ENCODE peak calls at places on chromosomes 11 and 22, in six cellular contexts. T is ascending aorta, P is AG04450, F is WTC11, X is tibial nerve, R is astrocyte of the spinal cord. C is an unnamed sample.

GRCh38 chr22:38802671-38803121 is 8.8 kb upstream of the DNAL4 start:
- DNase-seq in T (no peak), P (peak; percentile 85), F (no peak), X (peak; percentile 24), R (peak; percentile 86), C (no peak)

GRCh38 chr11:121588747-121589146 is 136.0 kb upstream of the SORL1-AS1 start:
- DNase-seq in T (no peak), P (no peak), F (no peak), X (no peak), R (no peak), C (no peak)

GRCh38 chr11:64407221-64407620 is 48.3 kb downstream of the RPS6KA4 start:
- DNase-seq in T (no peak), P (no peak), F (no peak), X (no peak), R (no peak), C (no peak)

GRCh38 chr22:27238935-27239510 is 562.5 kb downstream of the MN1 start:
- DNase-seq in T (peak; percentile 54), P (peak; percentile 95), F (no peak), X (peak; percentile 18), R (peak; percentile 97), C (peak; percentile 81)

GRCh38 chr11:14380947-14381555 is 22.1 kb upstream of the RRAS2 start:
- DNase-seq in T (peak; percentile 45), P (no peak), F (peak; percentile 69), X (peak; percentile 58), R (peak; percentile 56), C (peak; percentile 71)

GRCh38 chr22:26273011-26273675 is 103.9 kb downstream of the SEZ6L start:
- DNase-seq in T (no peak), P (no peak), F (no peak), X (no peak), R (no peak), C (no peak)

GRCh38 chr22:21982338-21982965 is at the start of gene TOP3B:
- DNase-seq in T (no peak), P (peak; percentile 27), F (peak; percentile 79), X (peak; percentile 64), R (peak; percentile 74), C (peak; percentile 81)

GRCh38 chr11:68517121-68517741 is 56.7 kb downstream of the PPP6R3 start:
- DNase-seq in T (no peak), P (no peak), F (no peak), X (no peak), R (no peak), C (no peak)

GRCh38 chr22:39519681-39520053 is 695 bp upstream of the ATF4 start:
- DNase-seq in T (no peak), P (no peak), F (peak; percentile 69), X (peak; percentile 49), R (no peak), C (no peak)

GRCh38 chr22:25176175-25176574 is 23.5 kb upstream of the CRYBB3 start:
- DNase-seq in T (no peak), P (no peak), F (no peak), X (no peak), R (no peak), C (no peak)

GRCh38 chr22:44486538-44486937 is 11.5 kb downstream of the RTL6 start:
- DNase-seq in T (no peak), P (no peak), F (no peak), X (no peak), R (no peak), C (no peak)

GRCh38 chr22:42418811-42419243 is 13.4 kb downstream of the NFAM1 start:
- DNase-seq in T (no peak), P (no peak), F (no peak), X (no peak), R (no peak), C (no peak)

DNA sequence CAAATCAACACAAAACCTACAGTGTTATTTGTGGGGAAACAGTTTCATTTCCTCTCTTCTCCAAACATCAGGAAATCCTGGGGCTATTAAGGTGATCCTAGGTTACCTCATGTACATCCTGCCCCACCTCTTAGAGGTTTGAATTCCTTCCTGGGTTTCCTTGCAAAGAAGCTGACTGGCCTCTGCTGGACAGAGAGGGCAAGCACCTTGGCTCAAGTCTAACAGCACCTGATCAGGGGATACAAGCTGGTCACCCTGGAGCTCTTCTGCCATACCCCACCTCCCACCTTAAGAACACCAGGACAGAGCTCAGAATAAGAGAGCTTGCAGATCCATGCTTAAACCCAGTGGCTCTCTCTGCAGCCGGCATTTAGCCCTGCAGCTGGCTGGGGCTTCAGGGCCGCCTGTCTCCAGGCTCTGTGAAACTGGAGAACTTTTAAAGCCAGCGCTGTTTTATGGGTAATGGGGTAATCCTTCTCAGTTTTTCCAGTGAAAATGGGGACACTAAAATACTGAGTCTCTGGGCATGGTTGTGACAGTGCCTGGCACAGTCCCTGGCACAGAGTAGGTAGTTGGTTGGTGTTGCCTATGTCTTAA is 386.6 kb upstream of the NARS2 start:
- DNase-seq in T (no peak), P (no peak), F (peak; percentile 61), X (no peak), R (peak; percentile 33), C (no peak)
- TF ChIP-seq CTCF in T (peak; percentile 18), P (peak; percentile 54), F (peak; percentile 21), X (no peak), R (peak; percentile 64), C (no peak)

GRCh38 chr22:46681010-46681409 is 57.0 kb downstream of the CERK start:
- DNase-seq in T (no peak), P (no peak), F (peak; percentile 52), X (no peak), R (no peak), C (no peak)
- TF ChIP-seq CTCF in T (peak; percentile 6), P (peak; percentile 24), F (peak; percentile 35), X (no peak), R (peak; percentile 41), C (no peak)

DNA sequence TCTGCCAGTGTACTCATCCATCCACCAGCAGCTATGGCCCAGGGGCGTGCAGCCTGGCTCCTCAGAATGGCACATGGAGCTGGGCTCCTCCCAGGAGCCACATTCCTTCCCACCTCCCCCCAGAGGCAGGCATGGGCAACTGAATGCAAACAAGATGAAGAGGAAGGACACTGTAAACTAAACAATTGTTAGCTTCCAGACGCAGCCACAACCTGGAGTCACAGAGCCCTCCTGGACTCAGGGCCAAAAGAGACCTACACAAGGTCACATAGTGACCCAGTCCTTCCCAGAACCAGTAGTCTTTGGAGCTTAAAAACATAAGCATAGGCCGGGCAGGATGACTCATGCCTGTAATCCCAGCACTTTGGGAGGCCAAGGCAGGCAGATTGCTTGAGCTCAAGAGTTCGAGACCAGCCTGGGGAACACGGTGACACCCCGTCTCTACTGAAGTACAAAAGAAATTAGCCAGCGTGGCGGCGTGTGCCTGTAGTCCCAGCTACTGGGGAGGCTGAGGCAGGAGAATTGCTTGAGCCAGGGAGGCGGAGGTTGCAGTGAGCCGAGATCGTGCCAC is 30.7 kb upstream of the CLDN5 start:
- DNase-seq in T (no peak), P (no peak), F (peak; percentile 74), X (no peak), R (peak; percentile 37), C (no peak)
- TF ChIP-seq CTCF in T (no peak), P (peak; percentile 36), F (no peak), X (no peak), R (peak; percentile 24), C (no peak)

GRCh38 chr11:111513240-111513605 is 1.0 kb upstream of the BTG4 start:
- DNase-seq in T (no peak), P (no peak), F (no peak), X (no peak), R (no peak), C (no peak)

GRCh38 chr11:111514216-111515031 is at the start of gene HOATZ:
- DNase-seq in T (no peak), P (no peak), F (peak; percentile 75), X (no peak), R (peak; percentile 33), C (peak; percentile 38)

GRCh38 chr11:111510311-111510710 is 1.9 kb downstream of the BTG4 start:
- DNase-seq in T (no peak), P (no peak), F (no peak), X (no peak), R (no peak), C (no peak)

GRCh38 chr11:111515591-111515990 is 1.0 kb downstream of the HOATZ start:
- DNase-seq in T (no peak), P (no peak), F (no peak), X (no peak), R (no peak), C (no peak)

DNA sequence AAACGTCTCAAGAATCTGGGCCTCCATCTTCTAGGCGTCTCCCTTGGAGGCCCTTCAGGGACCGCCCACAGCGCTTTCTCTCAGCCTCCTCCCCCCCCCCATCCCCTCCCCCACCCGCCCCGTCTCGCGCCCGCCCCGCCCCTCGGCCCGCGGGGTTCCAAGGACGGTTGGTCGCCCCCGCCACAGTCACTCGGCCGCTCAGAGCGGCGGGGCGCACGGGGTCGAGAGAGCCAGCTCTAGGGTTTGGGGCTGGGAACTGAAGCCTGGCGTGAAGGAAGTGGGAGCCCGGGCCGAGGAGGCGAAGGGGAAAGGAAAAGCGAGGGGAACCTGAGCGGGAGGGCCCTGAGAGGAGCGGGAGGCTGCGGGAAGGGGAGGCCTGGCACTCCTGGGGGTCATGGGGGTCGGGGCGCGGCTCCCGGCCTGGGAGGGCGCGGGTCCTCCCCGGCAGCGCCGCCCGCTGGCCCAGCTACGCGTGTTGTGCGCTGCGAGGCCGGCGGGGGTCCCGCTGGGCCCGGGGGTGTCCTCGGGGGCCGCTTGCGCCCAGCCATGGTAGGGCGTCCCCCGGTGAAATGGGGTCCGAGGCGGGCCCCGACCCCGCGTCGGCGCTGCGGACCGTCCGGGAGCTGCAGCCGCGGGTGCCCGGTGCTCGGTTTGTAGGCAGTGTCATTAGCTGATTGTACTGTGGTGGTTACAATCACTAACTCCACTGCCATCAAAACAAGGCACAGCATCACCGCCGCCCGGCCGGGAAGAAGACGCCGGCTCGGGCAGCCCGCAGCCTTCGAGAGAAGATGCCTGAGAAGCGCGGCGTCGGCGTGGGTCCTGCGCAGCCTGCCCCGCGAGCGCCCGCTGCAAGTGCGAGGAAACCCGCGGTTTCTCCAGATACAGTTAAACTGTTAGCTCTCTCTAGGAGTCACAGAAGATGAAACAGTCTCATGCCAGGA is at the start of gene BTG4:
- DNase-seq in T (no peak), P (no peak), F (peak; percentile 58), X (no peak), R (no peak), C (no peak)
- TF ChIP-seq CTCF in T (no peak), P (peak; percentile 1), F (no peak), X (no peak), R (no peak), C (no peak)

GRCh38 chr11:131025421-131026126 is 109.3 kb upstream of the SNX19 start:
- DNase-seq in T (no peak), P (no peak), F (no peak), X (no peak), R (no peak), C (no peak)

GRCh38 chr11:131027501-131027900 is 111.2 kb upstream of the SNX19 start:
- DNase-seq in T (no peak), P (no peak), F (no peak), X (no peak), R (no peak), C (no peak)

GRCh38 chr11:131025020-131025419 is 108.7 kb upstream of the SNX19 start:
- DNase-seq in T (no peak), P (peak; percentile 29), F (peak; percentile 28), X (no peak), R (peak; percentile 58), C (no peak)
- TF ChIP-seq CTCF in T (no peak), P (peak; percentile 85), F (peak; percentile 26), X (no peak), R (peak; percentile 78), C (no peak)

GRCh38 chr11:2074266-2074825 is 64.8 kb downstream of the IGF2 start:
- DNase-seq in T (no peak), P (no peak), F (peak; percentile 60), X (no peak), R (no peak), C (no peak)
- TF ChIP-seq CTCF in T (no peak), P (no peak), F (peak; percentile 78), X (no peak), R (peak; percentile 24), C (peak; percentile 34)

C was measured in mesothelial cell of epicardium.